ENCODE peak calls at places on chromosomes 12 and 14, in four cellular contexts. One of them, this sample, is unnamed.

GRCh38 chr12:40192704-40193255 is 32.0 kb upstream of the LRRK2 start:
- DNase-seq in CD8-positive, alpha-beta T cell: no peak
- DNase-seq in cardiac fibroblast: no peak
- DNase-seq in foreskin fibroblast: no peak
- DNase-seq in this sample: no peak

GRCh38 chr14:37124617-37125016 is 47.8 kb downstream of the SLC25A21 start:
- DNase-seq in CD8-positive, alpha-beta T cell: no peak
- DNase-seq in cardiac fibroblast: peak
- DNase-seq in foreskin fibroblast: no peak
- DNase-seq in this sample: no peak

GRCh38 chr12:29674463-29674862 is 109.3 kb downstream of the TMTC1 start:
- DNase-seq in cardiac fibroblast: no peak
- DNase-seq in foreskin fibroblast: no peak
- DNase-seq in CD8-positive, alpha-beta T cell: no peak
- DNase-seq in this sample: no peak

GRCh38 chr12:110917467-110917866 is 2.9 kb downstream of the MYL2 start:
- DNase-seq in CD8-positive, alpha-beta T cell: no peak
- DNase-seq in cardiac fibroblast: peak
- DNase-seq in foreskin fibroblast: peak
- DNase-seq in this sample: peak

GRCh38 chr14:100879782-100880181 is 23.7 kb downstream of the RTL1 start:
- DNase-seq in CD8-positive, alpha-beta T cell: no peak
- DNase-seq in cardiac fibroblast: no peak
- DNase-seq in foreskin fibroblast: no peak
- DNase-seq in this sample: no peak

GRCh38 chr14:80024417-80024816 is 186.9 kb downstream of the DIO2 start:
- DNase-seq in cardiac fibroblast: no peak
- DNase-seq in foreskin fibroblast: no peak
- DNase-seq in CD8-positive, alpha-beta T cell: no peak
- DNase-seq in this sample: no peak

GRCh38 chr12:24014853-24015590 is 65.6 kb upstream of the SOX5 start:
- DNase-seq in CD8-positive, alpha-beta T cell: no peak
- DNase-seq in cardiac fibroblast: no peak
- DNase-seq in foreskin fibroblast: no peak
- DNase-seq in this sample: no peak

GRCh38 chr14:39265741-39266588 is 32.2 kb downstream of the MIA2 start:
- DNase-seq in cardiac fibroblast: peak
- DNase-seq in foreskin fibroblast: no peak
- DNase-seq in CD8-positive, alpha-beta T cell: no peak
- DNase-seq in this sample: peak

GRCh38 chr12:63036974-63037335 is 102.0 kb upstream of the PPM1H start:
- DNase-seq in cardiac fibroblast: no peak
- DNase-seq in foreskin fibroblast: no peak
- DNase-seq in CD8-positive, alpha-beta T cell: no peak
- DNase-seq in this sample: no peak

GRCh38 chr12:71694099-71694820 is 8.4 kb downstream of the TMEM19 start:
- DNase-seq in CD8-positive, alpha-beta T cell: no peak
- DNase-seq in cardiac fibroblast: no peak
- DNase-seq in foreskin fibroblast: no peak
- DNase-seq in this sample: no peak

GRCh38 chr12:6866920-6867406 is 368 bp upstream of the TPI1 start:
- DNase-seq in CD8-positive, alpha-beta T cell: no peak
- DNase-seq in foreskin fibroblast: no peak
- DNase-seq in cardiac fibroblast: no peak
- DNase-seq in this sample: no peak

GRCh38 chr14:37411079-37411735 is 183.8 kb downstream of the FOXA1 start:
- DNase-seq in CD8-positive, alpha-beta T cell: no peak
- DNase-seq in foreskin fibroblast: no peak
- DNase-seq in cardiac fibroblast: peak
- DNase-seq in this sample: no peak

GRCh38 chr14:104237651-104238423 is 99.5 kb downstream of the KIF26A start:
- DNase-seq in foreskin fibroblast: no peak
- DNase-seq in CD8-positive, alpha-beta T cell: no peak
- DNase-seq in cardiac fibroblast: no peak
- DNase-seq in this sample: no peak

GRCh38 chr12:43621262-43621661 is 69.3 kb upstream of the ADAMTS20 start:
- DNase-seq in foreskin fibroblast: no peak
- DNase-seq in cardiac fibroblast: no peak
- DNase-seq in CD8-positive, alpha-beta T cell: no peak
- DNase-seq in this sample: no peak
- TF ChIP-seq CTCF in foreskin fibroblast: no peak
- TF ChIP-seq CTCF in cardiac fibroblast: no peak
- TF ChIP-seq CTCF in CD8-positive, alpha-beta T cell: no peak
- TF ChIP-seq CTCF in this sample: no peak

GRCh38 chr14:29898470-29898869 is 29.2 kb downstream of the PRKD1 start:
- DNase-seq in CD8-positive, alpha-beta T cell: no peak
- DNase-seq in cardiac fibroblast: no peak
- DNase-seq in foreskin fibroblast: no peak
- DNase-seq in this sample: no peak
- TF ChIP-seq CTCF in CD8-positive, alpha-beta T cell: no peak
- TF ChIP-seq CTCF in cardiac fibroblast: no peak
- TF ChIP-seq CTCF in foreskin fibroblast: no peak
- TF ChIP-seq CTCF in this sample: no peak

DNA sequence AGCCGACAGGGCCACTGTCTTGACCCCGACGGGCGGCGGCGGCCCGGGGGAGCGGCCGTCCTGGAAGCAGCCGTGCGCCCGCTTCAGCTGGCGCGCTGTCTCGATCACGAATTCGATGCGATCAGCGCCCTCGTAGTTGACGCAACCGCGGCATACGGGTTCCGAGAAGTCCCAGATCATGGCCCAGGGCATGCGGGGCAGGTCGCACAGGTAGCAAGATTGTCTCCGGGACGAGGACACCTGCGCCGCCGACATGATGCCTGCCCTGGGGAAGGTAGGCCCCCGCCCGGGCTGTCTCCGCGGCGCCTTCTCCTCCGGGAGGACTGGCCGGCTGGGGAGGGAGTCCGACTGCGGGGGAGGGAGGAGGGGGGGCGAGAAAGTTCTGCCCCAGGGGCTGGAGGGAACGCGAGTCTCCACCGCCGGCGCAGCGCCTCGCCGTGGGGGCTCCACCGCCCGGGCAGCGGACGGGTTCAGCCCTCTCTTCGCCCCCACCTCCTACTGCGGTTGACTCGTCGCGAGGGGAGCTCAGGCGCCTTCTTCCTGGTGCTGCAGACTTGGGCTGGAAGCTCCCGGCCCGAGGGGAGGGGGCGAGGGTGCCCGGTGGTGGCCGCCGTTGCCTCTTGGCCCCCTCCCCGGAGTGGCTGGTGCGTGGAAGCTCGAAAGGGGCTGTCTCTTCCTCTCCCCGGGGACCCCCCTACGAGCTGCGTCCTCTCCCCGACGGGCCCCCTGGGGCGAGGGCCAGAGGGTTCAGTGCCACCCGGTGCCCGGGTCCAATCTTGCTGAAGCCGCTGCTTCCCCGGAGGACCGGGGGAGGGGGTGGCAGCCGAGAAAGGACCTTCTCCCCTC is 747 bp downstream of the IRF2BPL start:
- DNase-seq in cardiac fibroblast: peak
- DNase-seq in CD8-positive, alpha-beta T cell: peak
- DNase-seq in foreskin fibroblast: peak
- DNase-seq in this sample: no peak
- TF ChIP-seq CTCF in cardiac fibroblast: peak
- TF ChIP-seq CTCF in CD8-positive, alpha-beta T cell: peak
- TF ChIP-seq CTCF in foreskin fibroblast: peak
- TF ChIP-seq CTCF in this sample: no peak

DNA sequence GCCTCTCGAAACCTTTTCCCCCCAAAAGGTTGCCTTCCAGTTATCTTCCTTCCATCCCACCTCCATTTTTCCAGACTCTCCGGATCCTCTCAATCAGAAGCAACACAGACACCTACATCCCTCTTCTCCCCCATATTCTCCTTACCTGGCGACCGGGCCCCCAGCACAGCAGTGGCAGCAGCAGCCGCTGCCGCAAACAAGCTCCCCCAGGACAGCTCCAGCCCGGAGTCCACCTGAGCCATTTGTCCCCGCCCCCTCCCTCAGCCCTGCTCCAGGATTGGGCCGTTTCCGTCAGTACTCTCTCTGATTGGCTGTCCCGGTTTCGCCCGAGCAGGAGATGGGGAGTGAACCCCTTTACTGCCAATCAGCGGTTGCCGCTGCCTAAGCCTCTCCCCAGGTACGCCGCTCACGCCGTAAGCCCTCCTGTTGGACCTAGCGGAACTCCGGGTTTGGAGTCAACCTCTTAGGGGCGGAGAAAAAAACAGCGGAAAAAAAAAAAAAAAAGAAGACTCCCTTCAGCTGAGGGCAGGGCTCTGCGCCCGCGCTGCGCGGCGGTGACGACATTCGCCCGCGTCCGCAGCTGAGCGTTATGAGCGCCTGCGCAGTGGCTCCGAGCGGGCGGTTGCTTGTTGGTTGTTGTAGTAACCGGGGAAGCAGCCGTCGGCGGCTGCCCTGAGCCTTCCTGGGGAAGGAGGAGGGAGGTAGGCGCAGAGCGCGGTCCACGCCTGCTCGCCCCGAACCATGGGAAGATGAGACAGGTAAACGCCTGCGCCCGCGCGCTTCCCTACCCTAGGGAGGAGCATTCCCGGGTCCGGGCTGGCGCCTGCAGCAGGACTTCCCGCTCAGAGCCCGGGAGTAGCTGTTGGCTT is at the start of the genes ERG28 and TTLL5:
- DNase-seq in foreskin fibroblast: peak
- DNase-seq in CD8-positive, alpha-beta T cell: peak
- DNase-seq in cardiac fibroblast: peak
- DNase-seq in this sample: peak
- TF ChIP-seq CTCF in foreskin fibroblast: no peak
- TF ChIP-seq CTCF in CD8-positive, alpha-beta T cell: no peak
- TF ChIP-seq CTCF in cardiac fibroblast: no peak
- TF ChIP-seq CTCF in this sample: no peak

GRCh38 chr12:109446-109845 is 42.9 kb downstream of the IQSEC3 start:
- DNase-seq in foreskin fibroblast: no peak
- DNase-seq in CD8-positive, alpha-beta T cell: no peak
- DNase-seq in cardiac fibroblast: no peak
- DNase-seq in this sample: no peak
- TF ChIP-seq CTCF in foreskin fibroblast: no peak
- TF ChIP-seq CTCF in CD8-positive, alpha-beta T cell: no peak
- TF ChIP-seq CTCF in cardiac fibroblast: no peak
- TF ChIP-seq CTCF in this sample: no peak

GRCh38 chr12:38159591-38160317 is 156.8 kb upstream of the ALG10B start:
- DNase-seq in foreskin fibroblast: no peak
- DNase-seq in cardiac fibroblast: no peak
- DNase-seq in CD8-positive, alpha-beta T cell: no peak
- DNase-seq in this sample: no peak
- TF ChIP-seq CTCF in foreskin fibroblast: no peak
- TF ChIP-seq CTCF in cardiac fibroblast: no peak
- TF ChIP-seq CTCF in CD8-positive, alpha-beta T cell: no peak
- TF ChIP-seq CTCF in this sample: no peak

DNA sequence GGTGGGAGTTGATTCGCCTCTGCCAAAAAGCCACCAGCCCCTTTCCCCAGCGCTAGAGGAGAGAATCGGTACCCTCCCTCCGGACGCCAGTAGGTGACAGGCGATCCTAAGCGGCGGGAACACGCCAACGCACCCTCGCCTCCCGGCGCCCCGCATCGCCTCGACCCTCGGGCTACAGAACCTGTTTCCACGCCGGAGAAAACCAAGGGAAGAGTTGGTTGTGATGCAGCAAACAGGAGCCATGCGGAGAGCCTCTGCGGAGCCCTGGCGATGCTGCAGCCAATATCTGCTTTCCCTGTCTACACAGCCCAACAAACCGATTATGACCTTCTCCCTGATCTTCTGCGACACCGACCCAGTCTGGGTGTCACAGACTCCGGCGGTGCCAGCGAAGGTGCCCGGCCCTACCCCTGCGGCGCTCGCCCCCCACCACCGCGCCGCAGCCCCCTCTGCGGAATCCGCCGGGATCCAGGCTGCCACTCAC is 523 bp downstream of the PRICKLE1 start:
- DNase-seq in CD8-positive, alpha-beta T cell: no peak
- DNase-seq in cardiac fibroblast: peak
- DNase-seq in foreskin fibroblast: no peak
- DNase-seq in this sample: no peak
- TF ChIP-seq CTCF in CD8-positive, alpha-beta T cell: no peak
- TF ChIP-seq CTCF in cardiac fibroblast: peak
- TF ChIP-seq CTCF in foreskin fibroblast: peak
- TF ChIP-seq CTCF in this sample: peak

GRCh38 chr12:64611430-64612286 is 1.4 kb downstream of the RASSF3 start:
- DNase-seq in cardiac fibroblast: peak
- DNase-seq in CD8-positive, alpha-beta T cell: no peak
- DNase-seq in foreskin fibroblast: peak
- DNase-seq in this sample: peak

GRCh38 chr12:64610092-64610659 is at the start of gene RASSF3:
- DNase-seq in foreskin fibroblast: peak
- DNase-seq in CD8-positive, alpha-beta T cell: peak
- DNase-seq in cardiac fibroblast: peak
- DNase-seq in this sample: peak

GRCh38 chr12:64609543-64610091 is 678 bp upstream of the RASSF3 start:
- DNase-seq in cardiac fibroblast: peak
- DNase-seq in CD8-positive, alpha-beta T cell: no peak
- DNase-seq in foreskin fibroblast: no peak
- DNase-seq in this sample: peak

GRCh38 chr12:64610660-64611429 is 550 bp downstream of the RASSF3 start:
- DNase-seq in CD8-positive, alpha-beta T cell: peak
- DNase-seq in cardiac fibroblast: peak
- DNase-seq in foreskin fibroblast: peak
- DNase-seq in this sample: peak

DNA sequence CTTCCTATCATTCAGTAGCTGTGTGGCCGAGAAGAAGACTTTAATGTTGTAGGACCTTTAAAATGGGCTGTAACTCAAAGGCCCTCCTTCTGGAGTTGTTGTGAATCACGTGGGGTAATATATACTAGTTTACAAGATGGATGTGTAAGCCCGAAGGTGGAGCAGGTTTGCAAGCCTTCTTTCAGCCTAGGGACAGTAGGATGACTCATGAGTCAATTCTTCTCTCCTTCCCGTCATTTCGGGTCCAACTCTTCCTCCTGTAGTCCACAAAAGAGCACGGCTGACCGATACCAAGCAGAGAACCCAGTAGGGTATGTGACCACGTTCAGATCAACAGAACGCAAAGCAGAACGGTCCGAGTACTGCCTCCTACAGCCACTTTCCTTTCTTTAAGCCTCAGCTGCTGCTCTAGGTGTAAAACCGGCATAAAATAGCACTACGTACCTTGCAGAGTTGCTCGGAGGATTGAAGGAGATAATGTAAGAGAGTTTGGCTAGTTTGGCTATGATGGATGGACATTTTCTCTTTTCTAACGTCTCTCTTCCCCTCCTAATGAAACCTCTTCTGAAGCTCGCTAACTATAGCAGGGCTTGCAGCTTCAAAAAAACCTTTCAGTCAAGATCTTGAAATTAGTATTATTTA is 1.3 kb upstream of the RASSF3 start:
- DNase-seq in cardiac fibroblast: peak
- DNase-seq in CD8-positive, alpha-beta T cell: no peak
- DNase-seq in foreskin fibroblast: peak
- DNase-seq in this sample: peak
- TF ChIP-seq CTCF in cardiac fibroblast: no peak
- TF ChIP-seq CTCF in CD8-positive, alpha-beta T cell: no peak
- TF ChIP-seq CTCF in foreskin fibroblast: peak
- TF ChIP-seq CTCF in this sample: peak

GRCh38 chr12:45585522-45586230 is 143.8 kb upstream of the ARID2 start:
- DNase-seq in foreskin fibroblast: no peak
- DNase-seq in CD8-positive, alpha-beta T cell: no peak
- DNase-seq in cardiac fibroblast: no peak
- DNase-seq in this sample: no peak
- TF ChIP-seq CTCF in foreskin fibroblast: no peak
- TF ChIP-seq CTCF in CD8-positive, alpha-beta T cell: no peak
- TF ChIP-seq CTCF in cardiac fibroblast: no peak
- TF ChIP-seq CTCF in this sample: no peak

This sample was measured in fibroblast of mammary gland.